ENCODE peak calls at places on chromosomes 16 and 17, in four cellular contexts. One of them, this sample, is unnamed.

GRCh38 chr17:16197276-16197675 is 18.1 kb downstream of the NCOR1 start:
- DNase-seq in neural progenitor cell: no peak
- DNase-seq in GM12892: no peak
- DNase-seq in NCI-H526 treated with DMSO at 0.1 percent for 48 hours: no peak
- DNase-seq in this sample: no peak

GRCh38 chr16:48231675-48232214 is 12.4 kb upstream of the LONP2 start:
- DNase-seq in neural progenitor cell: peak; percentile 58
- DNase-seq in GM12892: no peak
- DNase-seq in NCI-H526 treated with DMSO at 0.1 percent for 48 hours: no peak
- DNase-seq in this sample: no peak

GRCh38 chr17:968812-969766 is 10.5 kb downstream of the NXN start:
- DNase-seq in neural progenitor cell: no peak
- DNase-seq in GM12892: no peak
- DNase-seq in NCI-H526 treated with DMSO at 0.1 percent for 48 hours: no peak
- DNase-seq in this sample: no peak

GRCh38 chr16:66953462-66954096 is 7.5 kb upstream of the CES3 start:
- DNase-seq in neural progenitor cell: no peak
- DNase-seq in GM12892: no peak
- DNase-seq in NCI-H526 treated with DMSO at 0.1 percent for 48 hours: no peak
- DNase-seq in this sample: no peak

GRCh38 chr17:80422981-80423380 is 8.0 kb downstream of the ENDOV start:
- DNase-seq in neural progenitor cell: no peak
- DNase-seq in GM12892: peak; percentile 14
- DNase-seq in NCI-H526 treated with DMSO at 0.1 percent for 48 hours: no peak
- DNase-seq in this sample: no peak

GRCh38 chr17:80622170-80622466 is 77.5 kb downstream of the RPTOR start:
- DNase-seq in neural progenitor cell: no peak
- DNase-seq in GM12892: no peak
- DNase-seq in NCI-H526 treated with DMSO at 0.1 percent for 48 hours: no peak
- DNase-seq in this sample: no peak

GRCh38 chr17:37158290-37158689 is 209.5 kb downstream of the AATF start:
- DNase-seq in neural progenitor cell: no peak
- DNase-seq in GM12892: no peak
- DNase-seq in NCI-H526 treated with DMSO at 0.1 percent for 48 hours: no peak
- DNase-seq in this sample: no peak

GRCh38 chr16:88421871-88422433 is 31.1 kb upstream of the ZFPM1 start:
- DNase-seq in neural progenitor cell: no peak
- DNase-seq in GM12892: no peak
- DNase-seq in NCI-H526 treated with DMSO at 0.1 percent for 48 hours: no peak
- DNase-seq in this sample: no peak

GRCh38 chr17:80922580-80923160 is 69.0 kb upstream of the CHMP6 start:
- DNase-seq in neural progenitor cell: no peak
- DNase-seq in GM12892: no peak
- DNase-seq in NCI-H526 treated with DMSO at 0.1 percent for 48 hours: no peak
- DNase-seq in this sample: no peak

GRCh38 chr17:892958-893357 is 86.6 kb downstream of the NXN start:
- DNase-seq in neural progenitor cell: no peak
- DNase-seq in GM12892: no peak
- DNase-seq in NCI-H526 treated with DMSO at 0.1 percent for 48 hours: no peak
- DNase-seq in this sample: no peak

GRCh38 chr17:48137658-48138057 is 30.1 kb downstream of the SNX11 start:
- DNase-seq in neural progenitor cell: no peak
- DNase-seq in GM12892: no peak
- DNase-seq in NCI-H526 treated with DMSO at 0.1 percent for 48 hours: no peak
- DNase-seq in this sample: no peak

GRCh38 chr16:67528870-67529638 is 425 bp downstream of the RIPOR1 start:
- DNase-seq in neural progenitor cell: peak; percentile 80
- DNase-seq in GM12892: no peak
- DNase-seq in NCI-H526 treated with DMSO at 0.1 percent for 48 hours: no peak
- DNase-seq in this sample: no peak

GRCh38 chr17:44174427-44174826 is 3.9 kb downstream of the ASB16 start:
- DNase-seq in neural progenitor cell: no peak
- DNase-seq in GM12892: no peak
- DNase-seq in NCI-H526 treated with DMSO at 0.1 percent for 48 hours: no peak
- DNase-seq in this sample: no peak